ENCODE peak calls at places on chromosomes 12 and 14, in four cellular contexts. Z is BJ, N is WERI-Rb-1, G is foreskin keratinocyte. A is an unnamed sample.

GRCh38 chr12:14766649-14767215 is 36.5 kb downstream of the WBP11 start:
- DNase-seq in N (no peak), G (no peak), Z (no peak), A (no peak)

GRCh38 chr12:109650808-109651207 is 62.8 kb upstream of the FAM222A start:
- DNase-seq in G (no peak), Z (no peak), N (no peak), A (no peak)

GRCh38 chr12:80909370-80909769 is 28.4 kb downstream of the LIN7A start:
- DNase-seq in G (no peak), N (no peak), Z (no peak), A (no peak)

GRCh38 chr12:121184984-121185894 is 24.7 kb upstream of the P2RX4 start:
- DNase-seq in G (no peak), N (no peak), Z (no peak), A (no peak)

GRCh38 chr12:75564821-75565220 is 53.4 kb upstream of the KRR1 start:
- DNase-seq in G (no peak), Z (no peak), N (no peak), A (no peak)

GRCh38 chr12:130281157-130281799 is 56.4 kb upstream of the PIWIL1 start:
- DNase-seq in N (peak; percentile 83), G (no peak), Z (no peak), A (no peak)

GRCh38 chr14:59926534-59926933 is 6.6 kb downstream of the LRRC9 start:
- DNase-seq in G (no peak), N (no peak), Z (no peak), A (no peak)

GRCh38 chr12:64875186-64875585 is 50.7 kb downstream of the TBC1D30 start:
- DNase-seq in N (no peak), Z (no peak), G (no peak), A (no peak)

GRCh38 chr14:95340201-95340697 is 20.5 kb upstream of the CLMN start:
- DNase-seq in N (peak; percentile 64), Z (no peak), G (no peak), A (no peak)

GRCh38 chr12:42332301-42332894 is 6.4 kb downstream of the PPHLN1 start:
- DNase-seq in G (no peak), Z (no peak), N (no peak), A (no peak)

GRCh38 chr14:22882064-22882463 is 958 bp upstream of the REM2 start:
- DNase-seq in Z (no peak), N (no peak), G (no peak), A (no peak)

GRCh38 chr12:87820524-87821194 is 208.5 kb downstream of the C12orf50 start:
- DNase-seq in N (no peak), G (peak; percentile 73), Z (no peak), A (no peak)

GRCh38 chr12:3882896-3883564 is 9.8 kb upstream of the PARP11 start:
- DNase-seq in N (no peak), G (no peak), Z (no peak), A (no peak)

GRCh38 chr14:95265106-95266094 is 54.3 kb downstream of the CLMN start:
- DNase-seq in Z (peak; percentile 37), N (peak; percentile 55), G (peak; percentile 100), A (no peak)

GRCh38 chr12:124480469-124481256 is 86.7 kb downstream of the NCOR2 start:
- DNase-seq in N (peak; percentile 97), Z (no peak), G (no peak), A (peak; percentile 93)

GRCh38 chr12:2154521-2154920 is 101.7 kb downstream of the CACNA1C start:
- DNase-seq in N (no peak), Z (no peak), G (no peak), A (no peak)

GRCh38 chr12:55931317-55931779 is 386 bp downstream of the DGKA start:
- DNase-seq in G (no peak), N (no peak), Z (no peak), A (no peak)

GRCh38 chr12:6337958-6338406 is 3.9 kb downstream of the TNFRSF1A start:
- DNase-seq in N (no peak), G (no peak), Z (no peak), A (no peak)

GRCh38 chr14:56280843-56281242 is 162.6 kb downstream of the PELI2 start:
- DNase-seq in Z (no peak), G (no peak), N (no peak), A (no peak)

GRCh38 chr14:77014004-77014604 is 14.4 kb downstream of the IRF2BPL start:
- DNase-seq in N (no peak), G (no peak), Z (no peak), A (no peak)

GRCh38 chr14:89899917-89900680 is 54.4 kb downstream of the EFCAB11 start:
- DNase-seq in N (peak; percentile 18), G (no peak), Z (no peak), A (no peak)

GRCh38 chr12:32062841-32063240 is 43.8 kb upstream of the BICD1 start:
- DNase-seq in G (no peak), N (no peak), Z (no peak), A (no peak)

GRCh38 chr14:91378945-91379932 is 38.4 kb downstream of the CCDC88C start:
- DNase-seq in Z (no peak), G (no peak), N (no peak), A (no peak)

GRCh38 chr14:106665814-106666213 is 1139.4 kb downstream of the TMEM121 start:
- DNase-seq in G (no peak), N (no peak), Z (no peak), A (no peak)

GRCh38 chr12:9922429-9922828 is 9.7 kb downstream of the CLEC2A start:
- DNase-seq in N (no peak), Z (no peak), G (no peak), A (no peak)

GRCh38 chr12:9931245-9931644 is 925 bp downstream of the CLEC2A start:
- DNase-seq in G (no peak), N (no peak), Z (no peak), A (no peak)

GRCh38 chr12:9926876-9927275 is 5.3 kb downstream of the CLEC2A start:
- DNase-seq in N (no peak), G (no peak), Z (no peak), A (no peak)

GRCh38 chr12:9928607-9929006 is 3.6 kb downstream of the CLEC2A start:
- DNase-seq in N (no peak), G (no peak), Z (no peak), A (no peak)

GRCh38 chr12:9925746-9926393 is 6.3 kb downstream of the CLEC2A start:
- DNase-seq in N (peak; percentile 15), Z (no peak), G (no peak), A (no peak)
- TF ChIP-seq CTCF in N (peak; percentile 35), Z (peak; percentile 64), G (peak; percentile 67), A (peak; percentile 52)

GRCh38 chr14:49727171-49727570 is 34.3 kb downstream of the KLHDC1 start:
- DNase-seq in N (no peak), G (no peak), Z (no peak), A (no peak)
- TF ChIP-seq CTCF in N (no peak), G (no peak), Z (no peak), A (no peak)

GRCh38 chr12:72035625-72036024 is 97.0 kb downstream of the TPH2 start:
- DNase-seq in G (no peak), N (peak; percentile 16), Z (no peak), A (no peak)
- TF ChIP-seq CTCF in G (no peak), N (no peak), Z (no peak), A (no peak)

GRCh38 chr12:8697476-8698131 is at the start of gene RIMKLB:
- DNase-seq in N (peak; percentile 81), Z (no peak), G (peak; percentile 53), A (peak; percentile 90)
- TF ChIP-seq CTCF in N (no peak), Z (no peak), G (no peak), A (no peak)

DNA sequence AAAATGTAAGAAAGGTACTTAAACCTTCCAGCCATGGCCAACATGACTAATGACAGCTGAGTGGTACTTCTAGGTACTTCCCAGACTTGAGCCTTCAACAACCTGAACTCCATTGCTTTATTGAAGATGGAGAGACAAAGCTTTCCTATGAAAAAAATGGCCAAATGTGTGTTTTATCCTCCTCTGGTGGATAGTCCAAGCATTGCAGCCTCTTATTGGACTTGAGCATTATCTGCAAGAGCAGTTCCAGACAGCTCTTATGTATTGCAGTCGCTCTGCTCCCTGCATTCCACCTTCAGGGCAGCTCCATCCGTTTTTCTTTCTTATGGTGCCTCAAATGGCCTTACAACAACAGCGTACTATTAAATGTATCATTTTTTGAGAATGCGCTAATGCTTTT is 588.2 kb downstream of the NRXN3 start:
- DNase-seq in N (peak; percentile 69), Z (no peak), G (no peak), A (no peak)
- TF ChIP-seq CTCF in N (peak; percentile 87), Z (peak; percentile 35), G (peak; percentile 49), A (peak; percentile 43)

A was measured in osteocyte.